ENCODE peak calls at places on chromosomes 6 and 20, in four cellular contexts. G is IMR-90, O is suprapubic skin, B is cardiac muscle cell. Y is an unnamed sample. For H3K4me1, the result is how much of the 10 kb centered on the place peaks cover.

GRCh38 chr20:64256282-64256947 is 867 bp downstream of the PCMTD2 start:
- DNase-seq in G (peak), O (no peak), B (peak), Y (no peak)

GRCh38 chr20:53621482-53622246 is 28.0 kb upstream of the ZNF217 start:
- DNase-seq in G (peak), O (peak), B (no peak), Y (peak)

GRCh38 chr6:37049990-37050853 is 44.8 kb downstream of the FGD2 start:
- DNase-seq in G (no peak), O (peak), B (no peak), Y (no peak)

GRCh38 chr6:29696147-29697129 is 15.5 kb upstream of the ZFP57 start:
- DNase-seq in G (no peak), O (no peak), B (peak), Y (peak)

GRCh38 chr6:156464100-156464878 is 312.9 kb upstream of the ARID1B start:
- DNase-seq in G (no peak), O (no peak), B (no peak), Y (no peak)

GRCh38 chr6:147972436-147972835 is 370.2 kb upstream of the SASH1 start:
- DNase-seq in G (no peak), O (no peak), B (no peak), Y (peak)

GRCh38 chr6:129923520-129923919 is 62.4 kb upstream of the TMEM244 start:
- DNase-seq in G (peak), O (no peak), B (no peak), Y (no peak)

GRCh38 chr6:35080821-35081425 is 60.2 kb downstream of the TCP11 start:
- DNase-seq in G (no peak), O (peak), B (no peak), Y (no peak)

GRCh38 chr20:62617711-62618483 is 24.4 kb upstream of the SLCO4A1 start:
- DNase-seq in G (no peak), O (no peak), B (no peak), Y (no peak)

GRCh38 chr20:62651285-62652021 is 9.2 kb downstream of the SLCO4A1 start:
- DNase-seq in G (peak), O (peak), B (peak), Y (peak)

GRCh38 chr20:54320148-54320607 is 112.3 kb downstream of the PFDN4 start:
- DNase-seq in G (peak), O (no peak), B (no peak), Y (peak)

GRCh38 chr6:37006793-37007339 is 1.4 kb downstream of the FGD2 start:
- DNase-seq in G (peak), O (no peak), B (no peak), Y (no peak)

GRCh38 chr6:106666290-106667021 is 37.1 kb downstream of the QRSL1 start:
- DNase-seq in G (no peak), O (no peak), B (no peak), Y (no peak)

GRCh38 chr6:148598690-148599089 is 148.1 kb upstream of the UST start:
- DNase-seq in G (no peak), O (no peak), B (no peak), Y (no peak)

GRCh38 chr6:50565004-50565403 is 148.3 kb upstream of the TFAP2D start:
- DNase-seq in G (no peak), O (no peak), B (no peak), Y (no peak)

GRCh38 chr6:136037246-136037884 is 185.9 kb downstream of the PDE7B start:
- DNase-seq in G (peak), O (no peak), B (no peak), Y (no peak)

GRCh38 chr6:12119085-12119588 is 107.0 kb downstream of the HIVEP1 start:
- DNase-seq in G (no peak), O (no peak), B (no peak), Y (no peak)

GRCh38 chr20:43941476-43942212 is 27.0 kb downstream of the TOX2 start:
- DNase-seq in G (peak), O (no peak), B (no peak), Y (peak)

GRCh38 chr6:36312854-36313627 is 23.6 kb downstream of the BNIP5 start:
- DNase-seq in G (no peak), O (no peak), B (no peak), Y (no peak)

GRCh38 chr6:35096129-35096852 is 44.8 kb downstream of the TCP11 start:
- DNase-seq in G (peak), O (no peak), B (no peak), Y (peak)

GRCh38 chr20:62143976-62144825 is 632 bp downstream of the SS18L1 start:
- DNase-seq in G (peak), O (no peak), B (peak), Y (peak)

GRCh38 chr6:166005846-166006592 is 161.6 kb downstream of the TBXT start:
- DNase-seq in G (peak), O (no peak), B (peak), Y (peak)

GRCh38 chr6:2812695-2813094 is 29.0 kb downstream of the SERPINB1 start:
- DNase-seq in G (no peak), O (no peak), B (no peak), Y (no peak)

GRCh38 chr20:33415948-33416347 is 14.6 kb upstream of the CDK5RAP1 start:
- DNase-seq in G (peak), O (no peak), B (peak), Y (peak)

GRCh38 chr20:56424931-56425330 is 12.9 kb downstream of the CASS4 start:
- DNase-seq in G (no peak), O (no peak), B (no peak), Y (no peak)

GRCh38 chr6:40960784-40961430 is 78.1 kb downstream of the UNC5CL start:
- DNase-seq in G (peak), O (no peak), B (no peak), Y (no peak)

GRCh38 chr6:2999005-2999620 is 581 bp upstream of the NQO2 start:
- DNase-seq in G (peak), O (peak), B (no peak), Y (peak)

GRCh38 chr6:83847179-83847578 is 6.0 kb upstream of the RIPPLY2 start:
- DNase-seq in G (no peak), O (no peak), B (no peak), Y (no peak)

GRCh38 chr6:110741517-110741916 is 73.8 kb downstream of the CDK19 start:
- DNase-seq in G (no peak), O (no peak), B (no peak), Y (no peak)

DNA sequence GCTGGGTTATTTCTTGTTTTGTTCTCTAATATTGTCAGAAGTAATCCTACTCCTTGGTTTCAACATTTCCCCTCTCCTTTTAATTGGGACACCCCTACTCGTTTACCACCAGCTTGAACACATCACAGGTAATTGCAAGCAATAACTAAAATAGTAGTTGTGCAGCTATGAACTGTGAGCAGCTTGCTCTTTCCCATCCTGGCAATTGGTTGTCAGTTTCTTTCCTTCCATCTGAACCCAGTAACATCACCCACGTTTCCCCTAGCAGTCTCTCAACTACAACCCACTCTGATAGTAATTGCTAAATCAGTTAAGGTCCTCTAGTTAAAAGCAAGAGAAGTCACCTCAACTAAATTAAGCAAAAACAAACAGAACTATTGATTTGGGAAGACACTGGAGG is 47.6 kb upstream of the GNRH2 start:
- DNase-seq in G (no peak), O (no peak), B (no peak), Y (no peak)
- TF ChIP-seq CTCF in G (no peak), O (no peak), B (no peak), Y (no peak)

GRCh38 chr6:85672623-85673022 is 29.9 kb upstream of the SYNCRIP start:
- DNase-seq in G (no peak), O (no peak), B (no peak), Y (no peak)
- H3K4me1 ChIP-seq in G (under half), O (half or more), B (under half), Y (under half)

GRCh38 chr20:38649275-38649891 is 47.8 kb downstream of the ARHGAP40 start:
- DNase-seq in G (no peak), O (no peak), B (peak), Y (peak)
- TF ChIP-seq CTCF in G (peak), O (no peak), B (peak), Y (peak)

GRCh38 chr6:308768-309167 is 16.5 kb downstream of the DUSP22 start:
- DNase-seq in G (no peak), O (no peak), B (no peak), Y (no peak)
- H3K4me1 ChIP-seq in G (under half), O (under half), B (under half), Y (under half)

GRCh38 chr6:558959-559358 is 97.9 kb downstream of the HUS1B start:
- DNase-seq in G (no peak), O (no peak), B (no peak), Y (no peak)

GRCh38 chr6:562052-562676 is 94.7 kb downstream of the HUS1B start:
- DNase-seq in G (no peak), O (no peak), B (no peak), Y (no peak)

GRCh38 chr6:563863-564262 is 93.0 kb downstream of the HUS1B start:
- DNase-seq in G (no peak), O (no peak), B (no peak), Y (no peak)

DNA sequence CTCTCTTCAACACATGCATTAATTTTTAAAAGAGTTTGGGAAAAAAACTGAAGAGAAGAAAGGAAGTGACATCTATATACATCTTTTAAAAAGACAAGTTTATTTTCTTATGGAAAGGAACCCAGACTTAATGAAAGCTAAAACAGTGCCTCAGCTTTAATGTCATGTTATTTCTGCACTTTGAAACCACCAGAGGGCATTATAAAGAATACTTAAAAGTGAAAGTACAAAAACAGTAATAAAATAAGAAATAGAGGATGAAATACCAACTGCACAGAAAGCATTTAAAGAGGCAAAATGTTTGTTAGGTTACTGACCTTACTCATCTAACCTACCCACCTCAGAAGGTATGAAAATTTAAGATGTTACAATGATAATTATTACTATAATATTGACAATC is 98.8 kb downstream of the HUS1B start:
- DNase-seq in G (no peak), O (no peak), B (no peak), Y (no peak)
- TF ChIP-seq CTCF in G (peak), O (no peak), B (peak), Y (peak)

Y was measured in A673.